ENCODE peak calls at places on chromosome 13, in nine cellular contexts. F is effector memory CD4-positive, alpha-beta T cell; V is left ventricle myocardium inferior; I is CD4-positive, CD25-positive, alpha-beta regulatory T cell; D is aorta; Q is body of pancreas; H is tibial artery; K is lower lobe of right lung; X is gastrocnemius medialis. L is an unnamed sample. For H3K36me3, the result is how much of the 10 kb centered on the place peaks cover.

GRCh38 chr13:110005563-110005962 is 219.2 kb upstream of the IRS2 start:
- DNase-seq in F (no peak), H (no peak), D (no peak), V (no peak), Q (no peak), X (no peak), I (no peak), K (no peak), L (no peak)

GRCh38 chr13:106182404-106182803 is 353.1 kb downstream of the EFNB2 start:
- DNase-seq in X (no peak), I (no peak), H (no peak), D (no peak), K (no peak), V (no peak), Q (no peak), F (no peak), L (no peak)

GRCh38 chr13:21676611-21677021 is 5.7 kb downstream of the FGF9 start:
- DNase-seq in K (peak), F (no peak), D (no peak), X (no peak), H (no peak), I (no peak), Q (peak), V (no peak), L (peak)

GRCh38 chr13:24280722-24281121 is 28.7 kb upstream of the C1QTNF9 start:
- DNase-seq in X (no peak), Q (no peak), I (no peak), F (no peak), D (no peak), H (no peak), V (no peak), K (peak), L (no peak)

GRCh38 chr13:53237696-53238095 is 209.1 kb downstream of the OLFM4 start:
- DNase-seq in F (no peak), D (no peak), V (no peak), K (no peak), X (no peak), Q (no peak), I (no peak), H (no peak), L (no peak)

GRCh38 chr13:40445557-40445990 is 220.9 kb downstream of the FOXO1 start:
- DNase-seq in Q (peak), K (peak), H (peak), F (no peak), I (no peak), V (peak), X (peak), D (no peak), L (peak)

GRCh38 chr13:33286143-33286542 is 588 bp upstream of the STARD13 start:
- DNase-seq in H (no peak), D (no peak), V (no peak), F (no peak), K (no peak), I (no peak), X (no peak), Q (no peak), L (peak)

GRCh38 chr13:87052731-87053130 is 618.4 kb upstream of the SLITRK5 start:
- DNase-seq in V (no peak), I (no peak), H (no peak), K (no peak), X (no peak), D (no peak), F (no peak), Q (no peak), L (no peak)

GRCh38 chr13:41456768-41457588 is at the start of gene RGCC:
- DNase-seq in K (peak), D (peak), X (peak), H (peak), F (peak), V (peak), Q (peak), I (peak), L (peak)

GRCh38 chr13:86831084-86831483 is 840.1 kb upstream of the SLITRK5 start:
- DNase-seq in H (no peak), V (no peak), F (no peak), X (no peak), I (no peak), D (no peak), K (no peak), Q (no peak), L (no peak)

GRCh38 chr13:28056426-28056825 is 44.0 kb downstream of the FLT3 start:
- DNase-seq in H (no peak), X (no peak), Q (no peak), V (no peak), K (no peak), I (no peak), D (no peak), F (no peak), L (no peak)

GRCh38 chr13:109622006-109622405 is 164.4 kb downstream of the IRS2 start:
- DNase-seq in F (no peak), X (no peak), I (no peak), H (no peak), D (no peak), V (no peak), Q (no peak), K (no peak), L (no peak)

GRCh38 chr13:43261018-43261417 is 237.6 kb downstream of the DNAJC15 start:
- DNase-seq in Q (no peak), I (no peak), H (no peak), X (no peak), V (no peak), D (no peak), F (no peak), K (no peak), L (no peak)

GRCh38 chr13:70330697-70331361 is 222.6 kb upstream of the KLHL1 start:
- DNase-seq in Q (no peak), K (no peak), I (no peak), H (no peak), V (no peak), D (no peak), F (no peak), X (no peak), L (no peak)

GRCh38 chr13:40031031-40031430 is 375.6 kb downstream of the COG6 start:
- DNase-seq in D (no peak), F (no peak), Q (no peak), I (no peak), K (no peak), H (no peak), X (no peak), V (no peak), L (no peak)

GRCh38 chr13:48496796-48497195 is 36.1 kb downstream of the RCBTB2 start:
- DNase-seq in F (no peak), Q (no peak), K (no peak), X (no peak), V (no peak), H (no peak), I (no peak), D (no peak), L (no peak)

GRCh38 chr13:23450340-23451046 is 17.0 kb upstream of the SACS start:
- DNase-seq in V (no peak), H (no peak), X (peak), I (no peak), K (no peak), F (no peak), Q (no peak), D (no peak), L (no peak)

GRCh38 chr13:74129500-74130144 is 4.6 kb downstream of the KLF12 start:
- DNase-seq in V (peak), X (no peak), Q (no peak), F (peak), I (peak), K (no peak), D (no peak), H (no peak), L (no peak)

GRCh38 chr13:94765814-94766213 is 53.5 kb upstream of the SOX21 start:
- DNase-seq in Q (no peak), F (no peak), X (no peak), H (no peak), D (no peak), I (no peak), V (no peak), K (no peak), L (no peak)

GRCh38 chr13:46295531-46296464 is 84.1 kb downstream of the LRRC63 start:
- DNase-seq in D (no peak), H (peak), Q (peak), X (no peak), K (peak), I (peak), V (no peak), F (peak), L (no peak)

GRCh38 chr13:27302643-27303262 is 32.1 kb downstream of the RASL11A start:
- DNase-seq in K (no peak), D (no peak), V (no peak), H (no peak), Q (no peak), F (no peak), X (no peak), I (peak), L (no peak)

GRCh38 chr13:32136716-32137115 is 105.1 kb downstream of the FRY start:
- DNase-seq in I (no peak), D (no peak), V (no peak), K (no peak), F (no peak), X (no peak), H (no peak), Q (no peak), L (no peak)

GRCh38 chr13:21579754-21580316 is 24.1 kb downstream of the MICU2 start:
- DNase-seq in I (peak), X (no peak), Q (no peak), V (no peak), K (no peak), D (no peak), H (no peak), F (no peak), L (no peak)

GRCh38 chr13:37618554-37618953 is 20.0 kb upstream of the POSTN start:
- DNase-seq in V (no peak), K (no peak), I (no peak), X (no peak), H (no peak), Q (no peak), D (no peak), F (no peak), L (no peak)

GRCh38 chr13:60590775-60591174 is 193.8 kb downstream of the TDRD3 start:
- DNase-seq in I (no peak), D (no peak), H (no peak), F (no peak), Q (no peak), X (no peak), V (no peak), K (no peak), L (no peak)

GRCh38 chr13:104315606-104316005 is 1249.4 kb upstream of the SLC10A2 start:
- DNase-seq in X (no peak), F (no peak), K (no peak), V (no peak), I (no peak), Q (no peak), H (no peak), D (no peak), L (no peak)

DNA sequence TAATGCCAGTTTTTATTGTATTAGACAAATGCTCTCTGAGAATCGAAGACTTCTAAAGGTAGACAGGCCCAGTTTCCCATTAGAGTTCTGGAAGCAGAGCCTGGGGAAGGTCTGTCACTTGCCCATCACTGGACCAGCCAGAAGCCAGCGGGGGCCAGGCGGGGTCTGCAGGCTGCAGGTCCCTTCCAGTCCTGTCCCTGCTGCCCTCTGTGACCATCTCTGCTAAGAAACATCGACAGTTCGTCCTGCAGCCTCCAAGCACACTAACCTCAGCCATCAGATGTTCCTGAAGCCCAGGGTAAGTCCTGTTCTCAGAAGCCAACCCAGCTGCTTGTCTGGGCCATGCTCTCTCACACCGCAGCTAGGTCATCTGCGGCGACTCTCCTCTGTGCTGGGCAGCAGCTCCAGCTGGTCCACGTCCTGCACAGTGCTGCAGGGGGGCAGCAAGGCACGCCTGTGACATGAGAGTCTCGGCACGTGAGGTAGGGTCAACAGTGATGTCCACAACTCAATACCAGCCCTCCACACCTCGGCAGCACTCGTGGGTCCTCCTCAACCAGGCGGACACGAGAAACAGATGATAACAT is 2.9 kb upstream of the ADPRHL1 start:
- DNase-seq in X (no peak), F (no peak), K (no peak), Q (no peak), I (no peak), D (no peak), H (no peak), V (no peak), L (no peak)
- H3K36me3 ChIP-seq in X (under half), F (under half), K (half or more), Q (under half), I (under half), D (under half), H (under half), V (half or more), L (under half)

GRCh38 chr13:51370811-51371210 is 31.3 kb downstream of the SERPINE3 start:
- DNase-seq in Q (no peak), D (no peak), K (no peak), V (no peak), I (no peak), H (no peak), X (no peak), F (no peak), L (no peak)

GRCh38 chr13:51373451-51373850 is 34.0 kb downstream of the SERPINE3 start:
- DNase-seq in F (no peak), D (no peak), X (no peak), H (no peak), I (no peak), K (no peak), V (no peak), Q (no peak), L (no peak)

GRCh38 chr13:51370116-51370515 is 30.6 kb downstream of the SERPINE3 start:
- DNase-seq in K (no peak), V (no peak), I (no peak), Q (no peak), D (no peak), X (no peak), H (no peak), F (no peak), L (no peak)

DNA sequence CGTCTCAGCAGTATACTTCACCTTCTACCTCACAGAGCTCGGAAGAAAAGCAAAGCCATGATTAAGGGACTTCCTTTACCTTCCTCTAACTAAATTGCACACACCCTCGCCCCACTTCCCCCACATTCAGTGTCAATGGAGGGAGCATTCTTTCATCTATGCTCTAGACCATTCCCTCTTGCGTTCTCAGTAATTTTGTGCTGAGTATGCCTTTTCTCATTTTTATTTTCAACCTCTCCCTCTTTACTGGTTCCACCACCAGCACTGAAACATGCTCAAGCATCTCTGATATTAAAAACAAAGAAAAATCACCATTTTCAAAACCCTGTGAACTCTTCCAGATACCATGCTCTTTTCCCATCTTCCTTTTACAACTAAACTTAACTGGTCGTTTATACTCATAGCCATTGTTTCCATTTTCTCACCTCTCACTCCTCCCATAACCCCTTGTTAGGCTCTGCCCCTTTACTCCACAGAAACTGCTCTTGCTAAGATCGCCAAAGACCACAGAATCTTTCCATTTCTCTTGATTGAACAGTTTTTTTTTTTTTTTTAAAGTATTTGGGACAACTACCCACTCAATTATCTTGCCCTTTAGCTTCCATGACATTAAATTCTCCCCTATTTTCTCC is 32.4 kb downstream of the SERPINE3 start:
- DNase-seq in D (no peak), K (no peak), X (no peak), I (no peak), V (no peak), Q (no peak), F (no peak), H (no peak), L (no peak)
- H3K36me3 ChIP-seq in D (under half), K (half or more), X (half or more), I (half or more), V (half or more), Q (under half), F (half or more), H (half or more), L (under half)

GRCh38 chr13:99256709-99257108 is 1.5 kb downstream of the GPR18 start:
- DNase-seq in H (no peak), I (no peak), D (no peak), X (no peak), V (no peak), F (no peak), K (no peak), Q (no peak), L (no peak)
- H3K36me3 ChIP-seq in H (under half), I (under half), D (under half), X (under half), V (under half), F (under half), K (under half), Q (under half), L (under half)

DNA sequence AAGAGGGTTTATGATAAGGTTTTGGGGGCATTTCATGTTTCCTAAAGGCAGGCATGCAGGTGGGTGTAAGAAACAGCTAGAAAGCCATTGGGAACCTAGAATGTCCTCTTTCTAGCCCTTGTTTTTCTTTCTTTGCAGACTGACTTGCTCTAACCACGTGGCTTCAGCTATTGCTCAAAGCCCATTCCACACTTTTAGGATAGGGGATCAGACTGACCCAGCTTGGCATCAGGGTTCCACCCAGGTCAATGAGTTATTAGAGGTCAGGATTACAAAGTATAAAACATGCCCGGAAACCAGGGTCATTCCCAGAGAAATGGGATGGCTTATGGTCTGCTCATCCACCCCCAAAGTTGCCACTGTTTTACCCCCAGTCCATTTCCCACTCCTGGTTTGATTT is 16.8 kb downstream of the PHF11 start:
- DNase-seq in X (no peak), D (no peak), I (no peak), V (no peak), Q (no peak), H (no peak), F (no peak), K (no peak), L (no peak)
- H3K36me3 ChIP-seq in X (under half), D (under half), I (half or more), V (half or more), Q (under half), H (under half), F (under half), K (half or more), L (under half)

GRCh38 chr13:93227906-93228801 is 1.5 kb downstream of the GPC6 start:
- DNase-seq in F (no peak), K (peak), X (no peak), D (peak), Q (peak), V (peak), I (no peak), H (peak), L (peak)
- H3K36me3 ChIP-seq in F (under half), K (under half), X (under half), D (under half), Q (under half), V (under half), I (under half), H (under half), L (under half)

GRCh38 chr13:98018293-98018692 is 64.8 kb downstream of the IPO5 start:
- DNase-seq in F (no peak), V (no peak), D (no peak), Q (no peak), I (no peak), H (no peak), K (no peak), X (no peak), L (no peak)

GRCh38 chr13:98019186-98019585 is 65.7 kb downstream of the IPO5 start:
- DNase-seq in X (no peak), F (no peak), D (no peak), Q (no peak), V (no peak), H (no peak), I (no peak), K (no peak), L (no peak)

GRCh38 chr13:98014766-98015165 is 61.3 kb downstream of the IPO5 start:
- DNase-seq in V (no peak), D (no peak), I (no peak), K (no peak), F (no peak), Q (no peak), H (no peak), X (no peak), L (no peak)

GRCh38 chr13:98013241-98013640 is 59.8 kb downstream of the IPO5 start:
- DNase-seq in Q (no peak), X (no peak), D (no peak), F (no peak), H (no peak), K (no peak), V (no peak), I (no peak), L (no peak)
- H3K36me3 ChIP-seq in Q (half or more), X (half or more), D (under half), F (half or more), H (half or more), K (half or more), V (half or more), I (half or more), L (under half)